ENCODE peak calls at places on chromosomes 6 and 20, in eight cellular contexts. Y is stimulated activated CD8-positive, alpha-beta memory T cell treated with anti-CD3 and anti-CD28 coated beads, Interleukin-15, amount 100 ng/mL, for 24 hours; T is activated CD8-positive, alpha-beta memory T cell treated with anti-CD3 and anti-CD28 coated beads for 4 hours; S is stromal cell of bone marrow; Z is stimulated activated CD4-positive, alpha-beta T cell treated with anti-CD3 and anti-CD28 coated beads, Interleukin-2, amount 100 ng/mL, for 48 hours; A is AML-193; F is CD8-positive, alpha-beta T cell; X is esophagus squamous epithelium. O is an unnamed sample.

GRCh38 chr6:22980446-22980845 is 411.1 kb downstream of the HDGFL1 start:
- DNase-seq in Y (no peak), T (no peak), S (peak; percentile 31), Z (no peak), A (no peak), F (no peak), X (no peak), O (no peak)

GRCh38 chr20:38581013-38581412 is at the start of gene ADIG:
- DNase-seq in Y (no peak), T (no peak), S (no peak), Z (no peak), A (no peak), F (no peak), X (no peak), O (no peak)

GRCh38 chr20:44954198-44954597 is 6.0 kb downstream of the TOMM34 start:
- DNase-seq in Y (no peak), T (no peak), S (no peak), Z (no peak), A (no peak), F (no peak), X (no peak), O (no peak)

GRCh38 chr20:60220655-60221054 is 262.4 kb downstream of the CDH26 start:
- DNase-seq in Y (no peak), T (no peak), S (no peak), Z (no peak), A (no peak), F (no peak), X (no peak), O (no peak)

GRCh38 chr6:107064579-107065065 is 36.6 kb downstream of the MTRES1 start:
- DNase-seq in Y (no peak), T (no peak), S (peak; percentile 60), Z (peak; percentile 9), A (peak; percentile 84), F (no peak), X (no peak), O (no peak)

GRCh38 chr6:108359901-108360882 is 65.3 kb downstream of the AFG1L start:
- DNase-seq in Y (no peak), T (no peak), S (no peak), Z (no peak), A (peak; percentile 64), F (no peak), X (no peak), O (no peak)

GRCh38 chr6:29653452-29654038 is 3.3 kb upstream of the MOG start:
- DNase-seq in Y (no peak), T (no peak), S (peak; percentile 40), Z (peak; percentile 14), A (peak; percentile 81), F (peak; percentile 36), X (no peak), O (no peak)

GRCh38 chr20:49320460-49320859 is 42.6 kb upstream of the ZNFX1 start:
- DNase-seq in Y (no peak), T (no peak), S (peak; percentile 39), Z (no peak), A (peak; percentile 3), F (no peak), X (no peak), O (no peak)

GRCh38 chr6:19463250-19463649 is 373.9 kb upstream of the ID4 start:
- DNase-seq in Y (no peak), T (no peak), S (no peak), Z (no peak), A (no peak), F (no peak), X (no peak), O (no peak)

GRCh38 chr20:20814685-20815084 is 102.2 kb upstream of the RALGAPA2 start:
- DNase-seq in Y (no peak), T (no peak), S (no peak), Z (no peak), A (no peak), F (no peak), X (no peak), O (no peak)

GRCh38 chr6:81075974-81076373 is 676.5 kb downstream of the TENT5A start:
- DNase-seq in Y (no peak), T (no peak), S (no peak), Z (no peak), A (no peak), F (no peak), X (no peak), O (no peak)

GRCh38 chr6:79777713-79778579 is 146.8 kb downstream of the SH3BGRL2 start:
- DNase-seq in Y (peak; percentile 85), T (peak; percentile 77), S (peak; percentile 44), Z (peak; percentile 96), A (peak; percentile 64), F (peak; percentile 82), X (no peak), O (no peak)

GRCh38 chr20:723756-724155 is 44.5 kb downstream of the SLC52A3 start:
- DNase-seq in Y (no peak), T (no peak), S (no peak), Z (no peak), A (no peak), F (no peak), X (no peak), O (no peak)

GRCh38 chr20:41551011-41551705 is 67.0 kb downstream of the CHD6 start:
- DNase-seq in Y (no peak), T (no peak), S (no peak), Z (no peak), A (no peak), F (no peak), X (no peak), O (no peak)

GRCh38 chr20:62936996-62937352 is 973 bp upstream of the GID8 start:
- DNase-seq in Y (no peak), T (no peak), S (no peak), Z (no peak), A (peak; percentile 35), F (no peak), X (no peak), O (no peak)

GRCh38 chr6:34671801-34672656 is 24.5 kb downstream of the ILRUN start:
- DNase-seq in Y (peak; percentile 23), T (peak; percentile 49), S (peak; percentile 53), Z (peak; percentile 53), A (no peak), F (peak; percentile 75), X (no peak), O (no peak)

GRCh38 chr20:20956586-20956985 is 149.6 kb downstream of the LINC00237 start:
- DNase-seq in Y (no peak), T (no peak), S (no peak), Z (no peak), A (no peak), F (no peak), X (no peak), O (no peak)

GRCh38 chr20:60137657-60138245 is 179.5 kb downstream of the CDH26 start:
- DNase-seq in Y (no peak), T (no peak), S (peak; percentile 12), Z (peak; percentile 23), A (peak; percentile 80), F (no peak), X (no peak), O (no peak)

GRCh38 chr6:128425855-128426254 is 94.5 kb downstream of the PTPRK start:
- DNase-seq in Y (no peak), T (no peak), S (peak; percentile 18), Z (no peak), A (no peak), F (no peak), X (no peak), O (no peak)

GRCh38 chr6:42963855-42964605 is 3.5 kb downstream of the GNMT start:
- DNase-seq in Y (no peak), T (no peak), S (no peak), Z (peak; percentile 14), A (peak; percentile 69), F (no peak), X (no peak), O (no peak)

GRCh38 chr6:169783971-169784930 is 32.8 kb downstream of the ERMARD start:
- DNase-seq in Y (no peak), T (no peak), S (no peak), Z (no peak), A (no peak), F (no peak), X (no peak), O (no peak)

GRCh38 chr6:6851059-6851658 is 256.6 kb upstream of the RREB1 start:
- DNase-seq in Y (no peak), T (no peak), S (peak; percentile 97), Z (no peak), A (no peak), F (no peak), X (no peak), O (no peak)

GRCh38 chr6:38776515-38776914 is 61.4 kb downstream of the DNAH8 start:
- DNase-seq in Y (no peak), T (no peak), S (no peak), Z (no peak), A (no peak), F (no peak), X (no peak), O (no peak)

GRCh38 chr20:47973519-47974233 is 188.4 kb upstream of the SULF2 start:
- DNase-seq in Y (no peak), T (no peak), S (no peak), Z (no peak), A (no peak), F (no peak), X (no peak), O (no peak)

GRCh38 chr20:48335421-48336090 is 492.2 kb downstream of the PREX1 start:
- DNase-seq in Y (no peak), T (no peak), S (no peak), Z (no peak), A (no peak), F (no peak), X (no peak), O (no peak)

GRCh38 chr6:15464211-15464725 is 198.6 kb downstream of the DTNBP1 start:
- DNase-seq in Y (no peak), T (peak; percentile 34), S (no peak), Z (peak; percentile 61), A (peak; percentile 49), F (peak; percentile 59), X (no peak), O (no peak)

GRCh38 chr6:150194200-150194599 is 51.4 kb downstream of the PPP1R14C start:
- DNase-seq in Y (no peak), T (no peak), S (no peak), Z (no peak), A (no peak), F (no peak), X (no peak), O (no peak)

GRCh38 chr6:17397764-17398194 is 4.4 kb downstream of the CAP2 start:
- DNase-seq in Y (no peak), T (no peak), S (no peak), Z (no peak), A (no peak), F (no peak), X (no peak), O (no peak)

GRCh38 chr6:131766631-131767030 is 41.2 kb upstream of the ENPP1 start:
- DNase-seq in Y (no peak), T (no peak), S (no peak), Z (no peak), A (no peak), F (no peak), X (no peak), O (no peak)

O was measured in SIG-M5.